ENCODE peak calls at places on chromosomes 16 and 17, in five cellular contexts. I is memory B cell, L is iPS-NIHi11, X is retina, F is neuronal stem cell. M is an unnamed sample.

GRCh38 chr16:86874141-86874540 is 295.8 kb downstream of the FOXL1 start:
- DNase-seq in I (no peak), L (peak; percentile 78), X (no peak), F (no peak), M (peak; percentile 74)

GRCh38 chr17:49986396-49987289 is 8.4 kb downstream of the DLX3 start:
- DNase-seq in I (no peak), L (no peak), X (no peak), F (no peak), M (peak; percentile 23)

GRCh38 chr17:49146620-49147306 is 14.2 kb downstream of the B4GALNT2 start:
- DNase-seq in I (no peak), L (no peak), X (no peak), F (no peak), M (no peak)

GRCh38 chr16:28013878-28014277 is 49.6 kb downstream of the GSG1L start:
- DNase-seq in I (no peak), L (no peak), X (no peak), F (no peak), M (no peak)

GRCh38 chr17:63024716-63025115 is 58.7 kb downstream of the TANC2 start:
- DNase-seq in I (no peak), L (no peak), X (no peak), F (no peak), M (no peak)

GRCh38 chr16:47037396-47037745 is 63.9 kb upstream of the DNAJA2 start:
- DNase-seq in I (no peak), L (peak; percentile 48), X (no peak), F (no peak), M (peak; percentile 42)

GRCh38 chr16:14278749-14279148 is 207.6 kb downstream of the MRTFB start:
- DNase-seq in I (no peak), L (no peak), X (no peak), F (no peak), M (no peak)

GRCh38 chr16:29306201-29306600 is 100.3 kb downstream of the NPIPB11 start:
- DNase-seq in I (no peak), L (no peak), X (no peak), F (no peak), M (no peak)

GRCh38 chr16:56916571-56917403 is 15.2 kb upstream of the HERPUD1 start:
- DNase-seq in I (peak; percentile 72), L (no peak), X (no peak), F (no peak), M (no peak)

GRCh38 chr17:39674702-39675389 is 6.6 kb downstream of the PNMT start:
- DNase-seq in I (no peak), L (peak; percentile 67), X (no peak), F (no peak), M (peak; percentile 58)

GRCh38 chr17:66772148-66772812 is 62.6 kb upstream of the CACNG5 start:
- DNase-seq in I (no peak), L (no peak), X (no peak), F (no peak), M (no peak)

GRCh38 chr17:56593073-56593740 is at the start of gene NOG:
- DNase-seq in I (peak; percentile 4), L (peak; percentile 55), X (no peak), F (peak; percentile 77), M (peak; percentile 73)

GRCh38 chr17:66514227-66514806 is 211.9 kb downstream of the PRKCA start:
- DNase-seq in I (no peak), L (no peak), X (no peak), F (no peak), M (no peak)

GRCh38 chr17:49244839-49245238 is 14.3 kb upstream of the PHOSPHO1 start:
- DNase-seq in I (no peak), L (no peak), X (no peak), F (no peak), M (no peak)

GRCh38 chr17:31527606-31528005 is 136.1 kb downstream of the RAB11FIP4 start:
- DNase-seq in I (no peak), L (no peak), X (no peak), F (no peak), M (no peak)

GRCh38 chr17:34726536-34727384 is 147.4 kb downstream of the TMEM132E start:
- DNase-seq in I (no peak), L (no peak), X (no peak), F (no peak), M (peak; percentile 23)

GRCh38 chr16:46885960-46886763 is 2.0 kb downstream of the GPT2 start:
- DNase-seq in I (no peak), L (no peak), X (peak; percentile 25), F (peak; percentile 29), M (no peak)

GRCh38 chr17:10114931-10115535 is 83.4 kb downstream of the GAS7 start:
- DNase-seq in I (no peak), L (no peak), X (no peak), F (no peak), M (no peak)

GRCh38 chr16:12147681-12148479 is 171.3 kb downstream of the SNX29 start:
- DNase-seq in I (no peak), L (peak; percentile 63), X (peak; percentile 47), F (peak; percentile 67), M (peak; percentile 67)

GRCh38 chr16:9441021-9441420 is 349.6 kb downstream of the HAPSTR1 start:
- DNase-seq in I (no peak), L (peak; percentile 21), X (peak; percentile 17), F (no peak), M (peak; percentile 45)

GRCh38 chr17:51056813-51057510 is 63.7 kb downstream of the SPAG9 start:
- DNase-seq in I (peak; percentile 37), L (peak; percentile 62), X (peak; percentile 50), F (peak; percentile 56), M (peak; percentile 79)

GRCh38 chr17:33667052-33667509 is 374.0 kb upstream of the ASIC2 start:
- DNase-seq in I (no peak), L (no peak), X (no peak), F (no peak), M (no peak)

GRCh38 chr17:7486181-7486580 is 2.0 kb downstream of the POLR2A start:
- DNase-seq in I (no peak), L (no peak), X (no peak), F (no peak), M (no peak)

GRCh38 chr16:4180511-4180910 is 61.4 kb downstream of the SRL start:
- DNase-seq in I (no peak), L (no peak), X (no peak), F (no peak), M (no peak)

GRCh38 chr17:61260061-61260797 is 139.4 kb upstream of the TBX2 start:
- DNase-seq in I (no peak), L (no peak), X (no peak), F (no peak), M (no peak)

GRCh38 chr17:36014946-36015345 is 2.8 kb downstream of the CCL23 start:
- DNase-seq in I (no peak), L (no peak), X (no peak), F (no peak), M (no peak)

GRCh38 chr16:74874123-74874522 is 99.5 kb upstream of the FA2H start:
- DNase-seq in I (no peak), L (no peak), X (no peak), F (no peak), M (no peak)

GRCh38 chr16:10181196-10182162 is 749 bp downstream of the GRIN2A start:
- DNase-seq in I (peak; percentile 32), L (peak; percentile 92), X (peak; percentile 97), F (peak; percentile 80), M (peak; percentile 89)